ENCODE peak calls at places on chromosome 3, in four cellular contexts. Y is fibroblast of the aortic adventitia, Z is AG10803, B is BJ. A is an unnamed sample.

GRCh38 chr3:1026395-1026794 is 66.4 kb upstream of the CNTN6 start:
- DNase-seq in Y (no peak), Z (no peak), B (no peak), A (no peak)

GRCh38 chr3:178270838-178271237 is 265.4 kb upstream of the KCNMB2 start:
- DNase-seq in Y (peak), Z (no peak), B (no peak), A (no peak)

GRCh38 chr3:4850211-4850927 is 128.9 kb upstream of the BHLHE40 start:
- DNase-seq in Y (no peak), Z (no peak), B (no peak), A (no peak)

GRCh38 chr3:52723935-52724334 is 18.0 kb downstream of the SPCS1 start:
- DNase-seq in Y (no peak), Z (no peak), B (no peak), A (no peak)

GRCh38 chr3:53729618-53730017 is 116.6 kb downstream of the CHDH start:
- DNase-seq in Y (peak), Z (peak), B (no peak), A (no peak)

GRCh38 chr3:170494766-170495165 is 76.1 kb downstream of the CLDN11 start:
- DNase-seq in Y (peak), Z (no peak), B (no peak), A (no peak)

GRCh38 chr3:94822298-94822697 is 759.4 kb downstream of the NSUN3 start:
- DNase-seq in Y (no peak), Z (no peak), B (no peak), A (no peak)

GRCh38 chr3:12956316-12956660 is 114.9 kb upstream of the RPL32 start:
- DNase-seq in Y (no peak), Z (no peak), B (no peak), A (no peak)

GRCh38 chr3:32177702-32178198 is 60.7 kb upstream of the CMTM8 start:
- DNase-seq in Y (peak), Z (peak), B (no peak), A (peak)

GRCh38 chr3:120304569-120305090 is 19.6 kb upstream of the GPR156 start:
- DNase-seq in Y (no peak), Z (no peak), B (no peak), A (no peak)

DNA sequence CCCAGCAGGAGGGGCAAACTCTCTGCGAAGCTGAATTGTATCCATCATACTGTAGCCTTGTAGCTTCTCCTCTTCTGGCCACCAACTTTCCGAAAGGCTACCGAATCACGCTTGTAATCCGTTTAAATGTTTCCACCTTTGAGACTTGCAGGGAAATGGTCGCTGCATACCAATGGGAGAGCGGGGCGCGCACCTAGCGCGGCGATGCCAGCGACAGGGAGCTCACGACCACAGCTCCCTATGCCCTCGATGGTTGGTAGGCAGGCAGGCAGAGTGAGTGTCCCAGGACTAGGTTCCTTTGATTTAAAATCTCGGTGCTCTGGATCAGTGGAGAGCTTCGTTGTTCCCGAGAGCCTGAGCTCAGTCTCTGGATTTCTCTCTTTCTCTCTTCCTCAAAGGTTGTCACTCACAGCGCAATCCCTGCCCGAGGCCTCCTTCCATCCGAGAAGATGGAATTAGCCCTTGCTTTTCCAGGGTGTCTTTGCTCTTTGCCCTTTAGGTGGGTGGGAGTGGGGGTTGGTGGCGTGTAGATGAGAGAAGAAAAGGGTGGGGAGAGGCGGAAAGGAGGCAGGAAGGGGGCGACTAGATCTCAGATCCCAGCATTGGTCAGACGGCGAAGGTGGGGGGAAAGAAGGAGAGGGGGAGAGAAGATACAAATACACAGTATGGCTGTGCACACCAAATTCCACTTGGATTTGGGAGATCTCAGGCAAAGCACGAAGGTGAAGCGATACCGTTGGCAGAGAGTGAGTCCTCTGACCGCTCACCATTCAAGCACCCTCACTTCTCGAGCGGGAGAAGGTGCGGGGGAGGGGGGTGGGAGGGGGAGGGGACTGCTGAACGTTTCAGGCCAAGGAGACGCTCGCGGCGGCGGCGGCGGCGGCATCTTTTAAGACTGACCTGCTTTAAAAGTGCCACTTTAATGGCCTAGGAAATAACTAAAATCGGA is at the start of gene SLITRK3:
- DNase-seq in Y (no peak), Z (no peak), B (no peak), A (no peak)
- H3K4me3 ChIP-seq in Y (peak), Z (peak), B (no peak), A (peak)

DNA sequence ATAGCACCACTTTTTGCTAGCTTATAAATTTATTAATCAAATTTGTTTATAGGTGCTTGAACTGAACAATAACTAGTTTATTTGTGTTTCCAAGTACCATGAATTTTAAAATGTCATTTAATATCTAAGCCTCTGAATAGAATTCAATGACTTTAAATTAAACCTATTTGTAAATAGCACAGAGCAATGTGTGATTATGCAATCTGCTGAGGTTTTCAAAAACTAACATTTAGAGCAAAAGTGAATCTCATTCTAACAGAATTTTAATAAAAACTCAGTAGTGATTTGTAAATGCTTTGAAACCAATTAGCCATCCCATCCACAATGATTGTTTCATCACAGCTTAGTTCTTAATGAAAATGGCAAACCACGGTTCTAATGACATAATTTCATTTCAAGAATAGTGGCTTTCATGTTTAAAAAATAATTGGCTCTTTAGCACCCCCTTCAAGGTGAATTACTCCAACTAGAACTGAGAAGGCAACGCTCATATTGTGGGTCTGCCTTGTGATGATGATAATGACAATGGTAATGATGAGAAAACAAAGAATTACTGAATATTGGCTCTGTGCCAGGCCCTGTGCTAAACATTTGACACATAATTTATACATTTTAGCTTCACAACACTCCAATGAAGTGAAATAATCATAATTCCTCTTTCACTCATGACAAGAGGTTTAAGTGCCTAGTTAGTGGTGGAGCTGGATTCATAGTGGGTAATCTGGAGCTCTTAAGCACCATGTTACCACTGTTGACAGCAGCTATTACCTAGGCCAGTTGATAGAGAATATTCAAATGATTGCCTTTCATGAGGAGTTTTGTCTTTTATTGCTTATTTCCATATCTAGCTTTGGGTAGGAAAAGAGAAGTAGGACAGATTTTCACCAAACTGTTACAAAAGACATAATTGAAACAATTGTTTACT is 145.7 kb downstream of the RBMS3 start:
- DNase-seq in Y (no peak), Z (no peak), B (no peak), A (no peak)
- TF ChIP-seq CTCF in Y (no peak), Z (no peak), B (no peak), A (no peak)

DNA sequence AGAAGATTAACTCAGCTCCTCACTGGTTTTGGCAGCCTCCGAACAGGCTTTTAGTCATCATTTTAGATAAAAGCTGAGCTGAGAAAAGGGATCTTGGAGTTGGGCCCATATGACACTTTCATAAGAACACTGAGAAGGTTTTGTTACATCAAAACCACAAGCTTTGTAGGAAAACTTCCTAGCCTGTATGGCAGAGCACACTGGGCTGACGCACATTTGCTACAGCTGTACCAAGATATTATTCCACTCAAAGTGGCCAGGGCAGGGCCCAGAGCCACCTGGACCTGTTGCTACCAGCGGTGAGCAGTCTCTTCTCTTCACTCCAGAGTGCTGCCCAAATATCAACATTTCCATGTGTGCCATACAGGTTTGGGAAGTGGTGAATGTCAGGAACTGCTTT is 160.5 kb upstream of the CCDC54 start:
- DNase-seq in Y (peak), Z (peak), B (peak), A (peak)
- H3K4me3 ChIP-seq in Y (no peak), Z (no peak), B (no peak), A (peak)

DNA sequence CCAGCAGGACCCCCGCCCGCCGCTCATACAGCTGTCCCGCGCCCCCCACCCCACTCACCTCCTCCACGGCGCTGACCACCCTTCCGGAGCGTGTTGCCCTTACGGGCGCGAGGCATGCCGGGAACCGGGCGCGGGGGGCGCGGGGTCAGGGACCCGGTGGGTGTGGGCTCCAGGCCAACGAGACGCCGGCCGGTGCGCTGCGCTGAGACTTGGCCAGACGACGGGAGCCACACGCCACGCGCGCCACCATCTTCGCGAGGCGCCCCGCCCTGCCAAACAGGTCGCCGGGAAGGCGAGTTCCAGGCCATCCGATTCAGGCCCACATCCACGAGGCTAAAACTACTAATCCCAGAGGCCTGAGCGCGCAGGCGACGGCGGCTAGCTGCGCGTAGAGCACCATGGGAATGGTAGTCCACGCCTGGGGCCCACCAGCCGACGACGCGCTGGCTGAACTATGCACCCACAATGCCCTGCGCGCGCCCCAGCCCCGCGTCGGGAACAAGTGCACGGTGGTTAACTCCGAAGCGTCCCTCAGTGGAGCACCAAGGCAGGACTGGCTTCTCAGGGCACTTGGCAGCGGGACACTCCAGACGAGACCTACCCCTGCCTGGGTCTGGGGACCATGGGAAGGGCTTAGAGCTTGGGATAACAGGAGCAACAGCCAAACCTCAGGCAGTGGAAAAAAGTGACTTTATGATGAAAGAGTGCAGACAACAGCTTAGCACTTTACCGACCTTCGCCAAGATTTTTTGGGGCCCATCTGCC is at the start of gene IFRD2:
- DNase-seq in Y (peak), Z (peak), B (peak), A (peak)
- TF ChIP-seq CTCF in Y (no peak), Z (peak), B (no peak), A (no peak)

GRCh38 chr3:125043599-125044151 is 12.1 kb downstream of the HEG1 start:
- DNase-seq in Y (peak), Z (no peak), B (no peak), A (no peak)

GRCh38 chr3:125045194-125045593 is 10.6 kb downstream of the HEG1 start:
- DNase-seq in Y (peak), Z (peak), B (no peak), A (peak)

GRCh38 chr3:125045965-125046364 is 9.8 kb downstream of the HEG1 start:
- DNase-seq in Y (peak), Z (peak), B (peak), A (peak)

GRCh38 chr3:125039897-125040175 is 16.0 kb downstream of the HEG1 start:
- DNase-seq in Y (peak), Z (no peak), B (no peak), A (no peak)

GRCh38 chr3:125042725-125043406 is 12.9 kb downstream of the HEG1 start:
- DNase-seq in Y (peak), Z (peak), B (no peak), A (peak)
- H3K4me3 ChIP-seq in Y (peak), Z (peak), B (no peak), A (peak)

DNA sequence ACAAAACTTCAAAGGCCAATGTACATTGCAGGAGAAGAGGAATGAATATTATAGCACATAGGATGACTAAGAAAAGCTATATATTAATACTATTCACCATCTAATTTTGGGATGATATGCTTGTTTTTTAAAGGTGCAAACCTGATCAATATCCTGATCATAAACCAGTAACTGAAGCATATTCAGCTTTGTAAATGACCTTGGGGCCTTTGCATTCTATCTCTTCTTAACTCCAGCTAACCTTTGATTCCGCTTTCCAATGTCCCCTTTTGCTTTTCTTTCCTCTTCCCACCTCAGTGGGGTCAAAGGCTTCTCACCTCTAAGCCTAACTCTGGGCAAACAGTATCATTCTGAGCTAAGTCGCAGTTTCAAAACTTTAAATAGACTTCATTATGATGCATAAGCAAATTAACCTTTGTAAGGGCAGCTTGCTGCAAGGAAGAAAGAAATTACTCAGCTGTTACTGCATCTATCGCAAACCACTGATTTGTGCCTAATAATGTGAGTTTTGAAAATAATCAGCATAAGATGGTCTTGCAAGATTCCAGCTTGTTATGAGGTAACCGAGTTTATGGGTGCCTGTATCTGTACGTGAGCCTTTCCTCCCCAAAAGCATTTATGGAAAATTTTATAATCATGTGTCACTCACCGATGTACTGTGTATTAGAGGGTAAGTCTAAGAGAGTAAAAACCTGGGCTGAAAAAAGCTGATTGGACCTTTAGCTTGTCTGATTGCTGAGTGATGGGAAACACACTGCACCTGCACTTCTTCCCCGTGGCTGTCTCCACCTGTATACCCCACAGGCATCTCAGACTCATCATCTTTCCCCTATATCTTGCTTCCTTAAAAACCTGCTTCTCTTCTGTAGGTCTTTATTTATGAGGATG is 116.8 kb downstream of the TPRG1 start:
- DNase-seq in Y (no peak), Z (no peak), B (no peak), A (no peak)
- TF ChIP-seq CTCF in Y (no peak), Z (no peak), B (no peak), A (no peak)

A was measured in fibroblast of villous mesenchyme.